ENCODE peak calls at places on chromosomes 2 and 18, in four cellular contexts. F is fibroblast of mammary gland, J is cardiac muscle cell, P is GM12878. S is an unnamed sample.

GRCh38 chr2:11175293-11175795 is 20.1 kb downstream of the SLC66A3 start:
- DNase-seq in F (peak), J (no peak), P (no peak), S (peak)

GRCh38 chr18:69659142-69659651 is 258.5 kb downstream of the DOK6 start:
- DNase-seq in J (no peak), F (no peak), P (no peak), S (no peak)

GRCh38 chr2:241199897-241200821 is 11.7 kb downstream of the ANO7 start:
- DNase-seq in F (no peak), P (no peak), J (no peak), S (no peak)

GRCh38 chr2:19607931-19608762 is 249.7 kb upstream of the OSR1 start:
- DNase-seq in F (peak), P (no peak), J (no peak), S (peak)

GRCh38 chr18:1526996-1527395 is 622.3 kb downstream of the ADCYAP1 start:
- DNase-seq in J (no peak), F (no peak), P (no peak), S (peak)

GRCh38 chr2:208570066-208570465 is 163.5 kb downstream of the PTH2R start:
- DNase-seq in P (no peak), J (no peak), F (no peak), S (no peak)

GRCh38 chr2:70890469-70891065 is 45.1 kb upstream of the ATP6V1B1 start:
- DNase-seq in P (no peak), J (no peak), F (no peak), S (no peak)

GRCh38 chr2:19754907-19755306 is 146.9 kb downstream of the TTC32 start:
- DNase-seq in F (no peak), P (no peak), J (no peak), S (no peak)

GRCh38 chr2:196955036-196955435 is 28.5 kb upstream of the PGAP1 start:
- DNase-seq in P (no peak), F (no peak), J (no peak), S (no peak)

GRCh38 chr2:84938194-84938879 is 32.6 kb upstream of the KCMF1 start:
- DNase-seq in P (peak), J (no peak), F (peak), S (no peak)

GRCh38 chr2:241956521-241957110 is 87.1 kb downstream of the RTP5 start:
- DNase-seq in J (no peak), F (no peak), P (no peak), S (no peak)

GRCh38 chr2:111703759-111704158 is 180.2 kb downstream of the ANAPC1 start:
- DNase-seq in J (no peak), P (no peak), F (no peak), S (no peak)

GRCh38 chr2:223046470-223047053 is 5.4 kb upstream of the KCNE4 start:
- DNase-seq in J (no peak), F (no peak), P (no peak), S (no peak)

GRCh38 chr18:32771871-32772499 is 838 bp downstream of the KLHL14 start:
- DNase-seq in J (peak), F (no peak), P (no peak), S (no peak)

GRCh38 chr2:113181491-113182051 is 7.8 kb downstream of the PSD4 start:
- DNase-seq in F (no peak), J (no peak), P (no peak), S (no peak)

GRCh38 chr2:102593516-102593915 is 25.8 kb upstream of the SLC9A2 start:
- DNase-seq in P (no peak), J (no peak), F (no peak), S (no peak)

GRCh38 chr2:1593371-1594205 is 150.7 kb downstream of the PXDN start:
- DNase-seq in F (peak), J (peak), P (no peak), S (peak)

GRCh38 chr2:191675807-191676667 is 1.9 kb upstream of the NABP1 start:
- DNase-seq in P (peak), J (no peak), F (peak), S (peak)

GRCh38 chr2:211812587-211812986 is 726.0 kb downstream of the ERBB4 start:
- DNase-seq in P (no peak), F (no peak), J (no peak), S (no peak)

GRCh38 chr2:65263257-65263656 is 35.6 kb downstream of the ACTR2 start:
- DNase-seq in F (peak), J (no peak), P (no peak), S (peak)

GRCh38 chr2:238796223-238796885 is 51.5 kb upstream of the TWIST2 start:
- DNase-seq in J (no peak), P (no peak), F (no peak), S (no peak)

GRCh38 chr18:75896865-75897264 is 469.4 kb upstream of the SMIM21 start:
- DNase-seq in J (peak), F (no peak), P (no peak), S (no peak)
- TF ChIP-seq CTCF in J (no peak), F (no peak), P (no peak), S (no peak)

GRCh38 chr2:48110497-48110896 is 204.2 kb upstream of the FBXO11 start:
- DNase-seq in J (no peak), F (no peak), P (no peak), S (no peak)
- H3K4me3 ChIP-seq in J (no peak), F (no peak), P (no peak), S (no peak)

GRCh38 chr2:226114436-226114835 is 685.2 kb downstream of the IRS1 start:
- DNase-seq in J (peak), P (no peak), F (peak), S (no peak)
- TF ChIP-seq CTCF in J (no peak), P (no peak), F (no peak), S (no peak)

DNA sequence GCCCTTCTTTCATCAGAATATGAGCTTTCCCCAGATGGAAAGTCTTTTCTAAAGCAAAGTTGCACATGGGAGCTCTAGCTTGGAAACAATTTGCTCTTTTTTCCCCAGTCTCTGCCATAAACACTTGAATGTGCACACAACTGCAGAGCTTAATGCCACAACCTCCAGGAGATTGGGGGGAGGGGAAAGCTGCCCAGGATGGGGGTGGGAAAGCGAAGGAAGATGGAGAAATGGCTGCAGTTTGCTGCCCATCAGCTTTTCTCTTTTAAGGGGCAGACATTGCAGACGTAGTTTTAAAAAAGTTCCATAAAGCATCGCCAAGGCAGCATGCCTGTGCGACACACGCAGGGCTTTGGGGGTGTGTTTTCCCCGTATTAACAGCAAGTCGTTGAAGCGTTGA is 1.5 kb downstream of the ACKR3 start:
- DNase-seq in F (no peak), P (no peak), J (no peak), S (no peak)
- H3K4me3 ChIP-seq in F (no peak), P (peak), J (peak), S (no peak)

DNA sequence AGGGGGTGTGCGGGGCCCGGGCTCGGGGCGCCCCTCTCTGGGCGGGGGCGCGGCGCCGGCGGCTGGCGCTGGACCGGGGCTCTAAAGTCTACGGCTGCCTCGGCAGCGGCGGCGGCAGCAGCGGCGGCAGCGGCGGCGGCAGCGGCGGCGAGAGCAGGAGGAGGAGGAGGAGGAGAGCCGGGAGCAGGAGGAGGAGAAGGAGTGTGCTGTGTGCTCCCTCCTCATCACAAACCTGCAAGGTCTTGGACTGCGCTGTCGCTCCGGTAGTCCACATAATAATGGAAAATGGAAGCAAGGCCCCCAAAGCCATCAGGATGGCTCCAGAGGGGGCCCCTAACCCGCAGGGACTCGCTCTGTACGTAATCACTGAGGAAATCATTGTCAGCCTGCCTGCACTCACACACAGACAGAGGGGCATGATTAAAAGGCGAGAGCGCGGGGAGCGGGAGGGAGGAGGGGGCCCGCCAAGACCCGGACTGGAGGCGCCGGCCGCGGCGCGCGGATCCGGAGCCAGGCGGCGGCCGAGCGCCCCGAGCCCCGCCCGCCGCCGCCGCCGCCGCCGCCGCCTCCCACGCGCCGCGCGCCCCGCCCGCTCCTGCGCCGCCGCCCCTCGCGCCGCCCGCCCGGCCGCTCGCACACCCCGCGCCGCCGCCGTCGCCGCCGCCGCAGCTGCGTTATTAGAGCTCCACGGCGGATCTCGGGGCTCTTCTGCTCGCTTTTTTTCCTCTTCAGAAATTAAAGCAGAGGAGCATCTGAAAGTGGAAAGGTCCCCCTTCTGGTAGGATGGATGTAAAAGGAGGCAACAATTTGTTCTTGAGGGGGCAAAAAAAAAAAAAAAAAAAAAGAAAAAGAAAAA is at the start of gene ZNF521:
- DNase-seq in J (peak), F (peak), P (no peak), S (peak)
- TF ChIP-seq CTCF in J (peak), F (peak), P (no peak), S (peak)

DNA sequence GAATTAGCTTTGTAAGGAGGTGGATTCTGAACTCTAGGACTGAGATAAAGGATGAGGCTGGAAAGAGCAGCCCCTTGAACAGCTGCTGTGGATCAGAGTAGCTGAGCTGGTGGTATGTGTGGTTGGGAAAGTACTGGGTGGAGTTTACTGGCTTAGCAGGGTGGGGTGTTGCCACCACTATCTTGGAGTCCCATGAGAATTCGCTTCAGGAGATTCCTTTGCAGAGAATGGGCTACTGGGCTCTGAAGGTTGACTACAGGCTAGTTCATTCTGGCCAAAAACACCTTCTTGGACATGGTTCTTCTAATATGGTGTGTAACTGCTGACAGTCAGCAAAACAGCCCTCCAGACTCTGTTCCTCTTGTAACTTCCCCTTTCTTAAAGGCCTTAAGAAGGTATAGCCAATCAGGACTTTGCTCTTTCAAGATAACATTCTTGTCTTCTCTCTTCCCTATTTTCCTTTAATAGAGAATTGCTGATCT is 52.7 kb downstream of the TET3 start:
- DNase-seq in J (no peak), P (peak), F (peak), S (peak)
- H3K4me3 ChIP-seq in J (no peak), P (peak), F (no peak), S (no peak)

DNA sequence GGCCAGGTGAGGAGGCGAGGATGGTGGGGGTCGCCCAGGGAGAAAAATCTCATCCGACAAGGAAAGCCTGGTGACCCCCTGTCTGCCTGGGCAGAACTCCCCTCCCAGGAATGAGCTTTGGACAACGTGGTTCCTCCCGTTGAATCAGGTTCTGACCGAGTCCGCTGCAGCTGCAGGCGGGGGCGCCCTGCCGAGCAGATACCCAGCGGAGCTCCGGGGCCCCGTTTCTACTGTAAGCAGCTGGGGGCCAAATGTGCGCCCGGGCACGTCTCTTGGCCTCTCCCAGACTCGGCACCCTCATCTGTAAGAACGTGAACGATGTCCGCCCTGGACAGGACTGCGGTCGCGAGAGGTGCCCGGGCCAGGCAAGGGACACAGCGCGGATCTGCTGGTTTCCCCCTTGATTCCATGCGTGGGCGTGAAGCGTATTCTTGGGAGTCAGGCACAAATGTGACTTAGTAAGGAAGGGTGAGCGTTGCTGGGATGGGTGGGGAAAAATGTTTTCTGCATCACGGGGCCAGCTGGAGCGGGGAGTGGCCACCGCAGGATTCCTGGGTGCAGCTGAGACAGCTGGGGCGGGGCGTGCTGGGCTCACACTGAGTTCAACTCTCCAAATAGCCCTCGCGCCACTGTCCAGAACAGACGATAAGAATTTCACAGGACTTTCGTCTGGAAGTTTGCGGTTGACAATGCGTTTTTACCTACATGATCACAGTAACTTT is 20.2 kb upstream of the TUBB6 start:
- DNase-seq in P (no peak), J (peak), F (peak), S (peak)
- TF ChIP-seq CTCF in P (no peak), J (no peak), F (no peak), S (no peak)

S was measured in fibroblast of villous mesenchyme.